ENCODE peak calls at places on chromosomes 6 and 20, in nine cellular contexts. W, I, X, E, Q, F, R, K and Z are unnamed samples.

GRCh38 chr6:142735182-142735581 is 209.8 kb downstream of the HIVEP2 start:
- DNase-seq in W (no peak), I (no peak), X (no peak), E (no peak), Q (no peak), F (no peak), R (no peak), K (no peak), Z (no peak)

GRCh38 chr6:137165375-137166246 is 7.8 kb downstream of the IL22RA2 start:
- DNase-seq in W (no peak), I (no peak), X (no peak), E (no peak), Q (no peak), F (no peak), R (no peak), K (peak; percentile 15), Z (peak; percentile 6)

GRCh38 chr6:42454428-42454791 is 2.7 kb upstream of the TRERF1 start:
- DNase-seq in W (peak; percentile 32), I (no peak), X (no peak), E (peak; percentile 46), Q (no peak), F (no peak), R (peak; percentile 49), K (no peak), Z (no peak)

GRCh38 chr6:141426400-141426980 is 706.2 kb upstream of the GJE1 start:
- DNase-seq in W (no peak), I (no peak), X (no peak), E (no peak), Q (no peak), F (no peak), R (no peak), K (no peak), Z (no peak)

GRCh38 chr6:17932362-17932852 is 55.0 kb downstream of the KIF13A start:
- DNase-seq in W (peak; percentile 48), I (no peak), X (no peak), E (peak; percentile 68), Q (peak; percentile 73), F (no peak), R (peak; percentile 83), K (no peak), Z (no peak)

GRCh38 chr20:36606171-36607116 is 865 bp downstream of the RAB5IF start:
- DNase-seq in W (peak; percentile 70), I (no peak), X (no peak), E (peak; percentile 57), Q (no peak), F (no peak), R (no peak), K (no peak), Z (no peak)

GRCh38 chr20:62482136-62482833 is 6.5 kb upstream of the GATA5 start:
- DNase-seq in W (peak; percentile 62), I (no peak), X (no peak), E (no peak), Q (no peak), F (no peak), R (no peak), K (no peak), Z (no peak)

GRCh38 chr20:1333462-1334369 is 4.8 kb upstream of the SDCBP2 start:
- DNase-seq in W (no peak), I (no peak), X (no peak), E (no peak), Q (no peak), F (no peak), R (no peak), K (no peak), Z (no peak)

GRCh38 chr20:63653974-63654680 is 903 bp upstream of the STMN3 start:
- DNase-seq in W (no peak), I (no peak), X (no peak), E (no peak), Q (no peak), F (no peak), R (no peak), K (no peak), Z (no peak)

GRCh38 chr6:157514659-157515496 is 133.9 kb downstream of the ZDHHC14 start:
- DNase-seq in W (peak; percentile 35), I (no peak), X (no peak), E (peak; percentile 77), Q (no peak), F (peak; percentile 33), R (no peak), K (peak; percentile 55), Z (no peak)

GRCh38 chr20:47392015-47392720 is 35.7 kb upstream of the ZMYND8 start:
- DNase-seq in W (no peak), I (no peak), X (no peak), E (peak; percentile 89), Q (peak; percentile 82), F (no peak), R (peak; percentile 62), K (peak; percentile 83), Z (peak; percentile 81)

GRCh38 chr6:159999240-159999671 is 30.4 kb downstream of the IGF2R start:
- DNase-seq in W (no peak), I (no peak), X (peak; percentile 33), E (no peak), Q (no peak), F (no peak), R (no peak), K (no peak), Z (no peak)

GRCh38 chr6:129659590-129660345 is 50.2 kb downstream of the ARHGAP18 start:
- DNase-seq in W (peak; percentile 38), I (no peak), X (no peak), E (peak; percentile 72), Q (no peak), F (no peak), R (no peak), K (no peak), Z (no peak)
- H3K9me3 ChIP-seq in W (no peaks in the 10 kb centered on the region), I (no peaks in the 10 kb centered on the region), X (no peaks in the 10 kb centered on the region), E (no peaks in the 10 kb centered on the region), Q (no peaks in the 10 kb centered on the region), F (no peaks in the 10 kb centered on the region), R (no peaks in the 10 kb centered on the region), K (no peaks in the 10 kb centered on the region), Z (no peaks in the 10 kb centered on the region)

GRCh38 chr6:168012431-168013249 is 15.2 kb downstream of the KIF25 start:
- DNase-seq in W (no peak), I (no peak), X (no peak), E (no peak), Q (no peak), F (no peak), R (no peak), K (no peak), Z (no peak)
- H3K9me3 ChIP-seq in W (peaks cover 11% of the 10 kb centered on the region), I (peaks cover 7% of the 10 kb centered on the region), X (peaks cover 5% of the 10 kb centered on the region), E (no peaks in the 10 kb centered on the region), Q (peaks cover 33% of the 10 kb centered on the region), F (peaks cover 20% of the 10 kb centered on the region), R (no peaks in the 10 kb centered on the region), K (peaks cover 31% of the 10 kb centered on the region), Z (peaks cover 10% of the 10 kb centered on the region)

GRCh38 chr6:2327591-2327990 is 82.2 kb upstream of the GMDS start:
- DNase-seq in W (no peak), I (no peak), X (no peak), E (no peak), Q (no peak), F (no peak), R (no peak), K (no peak), Z (no peak)
- H3K9me3 ChIP-seq in W (peaks cover 7% of the 10 kb centered on the region), I (peaks cover 14% of the 10 kb centered on the region), X (no peaks in the 10 kb centered on the region), E (no peaks in the 10 kb centered on the region), Q (peaks cover 11% of the 10 kb centered on the region), F (peaks cover 5% of the 10 kb centered on the region), R (peaks cover 10% of the 10 kb centered on the region), K (peaks cover 11% of the 10 kb centered on the region), Z (peaks cover 8% of the 10 kb centered on the region)

DNA sequence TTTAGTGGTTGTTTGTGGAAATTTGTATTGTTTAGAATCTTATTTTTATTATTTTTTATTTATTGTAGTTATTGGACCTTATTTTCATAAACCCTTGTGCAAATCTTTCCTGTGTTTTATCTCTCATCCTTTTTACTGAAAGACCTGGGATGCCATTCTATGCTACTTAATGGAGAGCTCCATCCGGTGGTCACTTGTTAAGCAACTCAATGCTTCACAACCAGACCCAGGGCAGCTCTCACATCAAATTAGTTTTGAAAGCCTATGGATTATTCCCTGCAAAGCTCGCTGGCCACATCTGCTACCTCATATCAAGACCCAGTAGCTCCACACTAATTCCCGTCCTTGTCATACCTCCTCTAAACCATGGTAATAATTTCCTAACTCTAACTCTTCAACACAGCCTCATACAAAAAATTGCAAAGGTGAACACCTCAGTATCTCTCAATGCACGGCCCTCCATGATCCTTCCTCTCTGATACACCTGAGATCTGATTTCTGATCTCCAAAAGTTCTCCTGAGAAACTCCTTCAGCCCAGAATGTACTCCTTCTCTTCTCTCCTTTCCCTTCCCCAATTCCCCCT is 296.6 kb upstream of the MANEA start:
- DNase-seq in W (peak; percentile 69), I (no peak), X (no peak), E (no peak), Q (no peak), F (no peak), R (no peak), K (no peak), Z (peak; percentile 10)
- H3K9me3 ChIP-seq in W (no peaks in the 10 kb centered on the region), I (no peaks in the 10 kb centered on the region), X (no peaks in the 10 kb centered on the region), E (no peaks in the 10 kb centered on the region), Q (no peaks in the 10 kb centered on the region), F (no peaks in the 10 kb centered on the region), R (no peaks in the 10 kb centered on the region), K (no peaks in the 10 kb centered on the region), Z (no peaks in the 10 kb centered on the region)

GRCh38 chr6:27394073-27394472 is 5.5 kb downstream of the ZNF391 start:
- DNase-seq in W (no peak), I (no peak), X (no peak), E (no peak), Q (no peak), F (no peak), R (no peak), K (no peak), Z (no peak)
- H3K9me3 ChIP-seq in W (no peaks in the 10 kb centered on the region), I (no peaks in the 10 kb centered on the region), X (no peaks in the 10 kb centered on the region), E (no peaks in the 10 kb centered on the region), Q (peaks cover 9% of the 10 kb centered on the region), F (peaks cover 49% of the 10 kb centered on the region), R (no peaks in the 10 kb centered on the region), K (peaks cover 8% of the 10 kb centered on the region), Z (no peaks in the 10 kb centered on the region)